ENCODE peak calls at places on chromosomes 11 and 22, in ten cellular contexts. D, J, O, Z, B, L, Q, E, V and M are unnamed samples.

GRCh38 chr22:49010901-49011300 is 816.8 kb downstream of the BRD1 start:
- DNase-seq in Z (no peak), Q (no peak), V (no peak), E (no peak), L (no peak), J (no peak), B (peak), D (no peak), O (no peak), M (no peak)

GRCh38 chr22:35510951-35511350 is 29.7 kb upstream of the RASD2 start:
- DNase-seq in Z (no peak), E (no peak), Q (no peak), D (no peak), V (no peak), O (no peak), L (no peak), J (no peak), B (no peak), M (no peak)

GRCh38 chr22:49924113-49924833 is 5.8 kb downstream of the CRELD2 start:
- DNase-seq in D (no peak), O (no peak), B (no peak), J (no peak), L (no peak), Z (no peak), Q (no peak), E (no peak), V (no peak), M (no peak)

GRCh38 chr22:47593911-47594311 is 831.5 kb downstream of the TBC1D22A start:
- DNase-seq in B (no peak), Q (no peak), E (no peak), O (no peak), L (no peak), J (no peak), Z (no peak), V (no peak), D (no peak), M (no peak)

GRCh38 chr11:22510741-22511140 is 114.9 kb downstream of the FANCF start:
- DNase-seq in J (peak), B (no peak), D (no peak), L (no peak), Z (peak), O (no peak), V (no peak), E (no peak), Q (no peak), M (no peak)

GRCh38 chr22:43077121-43077877 is 11.9 kb downstream of the TTLL1 start:
- DNase-seq in O (no peak), D (no peak), Q (no peak), V (no peak), B (no peak), J (no peak), L (no peak), Z (no peak), E (no peak), M (no peak)

GRCh38 chr22:29163808-29164207 is 41.9 kb upstream of the EMID1 start:
- DNase-seq in J (no peak), E (no peak), V (no peak), D (no peak), Q (no peak), Z (no peak), O (no peak), B (no peak), L (no peak), M (no peak)

GRCh38 chr11:67639438-67639859 is at the start of gene TBX10:
- DNase-seq in J (no peak), L (no peak), O (no peak), V (no peak), Q (no peak), Z (no peak), D (no peak), B (no peak), E (no peak), M (no peak)